ENCODE peak calls at places on chromosomes 6 and 20, in eight cellular contexts. F is HFFc6, J is astrocyte of the spinal cord, B is H54, U is iPS DF 19.7, W is EH, I is type B pancreatic cell, Y is left cardiac atrium. G is an unnamed sample.

GRCh38 chr6:156687875-156688549 is 89.2 kb upstream of the ARID1B start:
- DNase-seq in Y (peak), U (peak), I (no peak), W (peak), B (peak), F (peak), J (peak), G (peak)

GRCh38 chr6:71334768-71335167 is 46.2 kb downstream of the OGFRL1 start:
- DNase-seq in U (no peak), Y (no peak), W (no peak), I (no peak), F (no peak), J (no peak), B (no peak), G (no peak)

GRCh38 chr6:78243519-78243918 is 590.7 kb downstream of the MEI4 start:
- DNase-seq in U (no peak), Y (no peak), B (no peak), J (peak), F (no peak), I (no peak), W (peak), G (peak)

GRCh38 chr20:41052742-41053419 is 24.3 kb downstream of the TOP1 start:
- DNase-seq in W (peak), I (no peak), B (no peak), Y (no peak), U (no peak), J (peak), F (peak), G (peak)

GRCh38 chr6:57324538-57324937 is 7.1 kb downstream of the PRIM2 start:
- DNase-seq in F (no peak), W (peak), U (no peak), I (no peak), J (peak), Y (no peak), B (no peak), G (no peak)

GRCh38 chr6:149566372-149567193 is at the start of gene GINM1:
- DNase-seq in U (no peak), Y (peak), F (peak), J (peak), W (peak), I (no peak), B (peak), G (peak)

GRCh38 chr6:37435816-37436215 is 2.8 kb downstream of the CMTR1 start:
- DNase-seq in F (no peak), U (no peak), Y (no peak), J (peak), B (no peak), I (no peak), W (no peak), G (no peak)

GRCh38 chr6:170393807-170394399 is 87.3 kb downstream of the FAM120B start:
- DNase-seq in B (no peak), J (peak), F (no peak), W (no peak), Y (no peak), I (no peak), U (no peak), G (peak)

GRCh38 chr20:13220194-13220856 is 749 bp upstream of the ISM1 start:
- DNase-seq in I (peak), J (peak), U (peak), Y (peak), F (no peak), B (no peak), W (peak), G (peak)

GRCh38 chr6:865846-866245 is 172.9 kb upstream of the EXOC2 start:
- DNase-seq in Y (no peak), I (no peak), W (no peak), F (no peak), U (no peak), B (no peak), J (no peak), G (no peak)

GRCh38 chr6:16471222-16471784 is 232.9 kb downstream of the GMPR start:
- DNase-seq in J (no peak), W (peak), F (no peak), I (no peak), U (no peak), Y (no peak), B (no peak), G (peak)

GRCh38 chr6:134288538-134289203 is 29.2 kb downstream of the SGK1 start:
- DNase-seq in W (peak), B (no peak), I (no peak), F (peak), U (no peak), Y (no peak), J (peak), G (peak)

GRCh38 chr20:11777861-11778570 is 139.7 kb upstream of the BTBD3 start:
- DNase-seq in I (no peak), F (peak), Y (no peak), W (peak), J (peak), U (no peak), B (no peak), G (peak)

GRCh38 chr6:104633125-104633524 is 226.6 kb downstream of the HACE1 start:
- DNase-seq in F (no peak), I (no peak), U (no peak), Y (no peak), W (peak), B (no peak), J (no peak), G (peak)

GRCh38 chr6:106609699-106610098 is 19.6 kb downstream of the RTN4IP1 start:
- DNase-seq in W (peak), I (no peak), B (no peak), F (no peak), U (no peak), Y (no peak), J (peak), G (peak)

GRCh38 chr20:37640600-37641561 is 52.9 kb upstream of the CTNNBL1 start:
- DNase-seq in I (no peak), J (no peak), Y (no peak), F (no peak), B (no peak), W (peak), U (no peak), G (no peak)

GRCh38 chr20:51650685-51651134 is 108.2 kb upstream of the NFATC2 start:
- DNase-seq in J (peak), I (no peak), B (peak), U (no peak), Y (no peak), F (peak), W (peak), G (peak)

GRCh38 chr6:135935951-135936601 is 84.6 kb downstream of the PDE7B start:
- DNase-seq in J (peak), F (peak), I (no peak), W (peak), U (no peak), Y (peak), B (no peak), G (peak)

GRCh38 chr20:38178065-38178471 is 13.0 kb upstream of the TGM2 start:
- DNase-seq in F (no peak), J (no peak), Y (no peak), W (no peak), B (no peak), I (no peak), U (no peak), G (peak)

GRCh38 chr6:15061176-15061575 is 184.7 kb upstream of the JARID2 start:
- DNase-seq in U (no peak), I (no peak), W (no peak), B (no peak), F (no peak), Y (no peak), J (no peak), G (no peak)

GRCh38 chr6:10745116-10745515 is 2.5 kb upstream of the TMEM14B start:
- DNase-seq in J (no peak), U (no peak), B (no peak), W (no peak), Y (no peak), I (no peak), F (no peak), G (no peak)

GRCh38 chr6:160055378-160055777 is 66.2 kb upstream of the SLC22A1 start:
- DNase-seq in F (no peak), J (no peak), I (no peak), B (no peak), U (no peak), W (no peak), Y (no peak), G (no peak)

GRCh38 chr6:30922447-30922852 is 8.4 kb downstream of the VARS2 start:
- DNase-seq in Y (no peak), I (no peak), U (no peak), W (no peak), F (no peak), B (no peak), J (no peak), G (no peak)

GRCh38 chr6:152313542-152314482 is 323.4 kb downstream of the SYNE1 start:
- DNase-seq in F (peak), J (peak), U (no peak), B (no peak), I (no peak), W (peak), Y (no peak), G (peak)

GRCh38 chr20:8721098-8721497 is 347.8 kb upstream of the PLCB4 start:
- DNase-seq in I (no peak), J (peak), Y (peak), F (peak), W (peak), B (no peak), U (no peak), G (peak)

GRCh38 chr6:98828991-98829411 is 5.4 kb upstream of the POU3F2 start:
- DNase-seq in F (no peak), B (no peak), J (no peak), W (no peak), Y (no peak), I (no peak), U (no peak), G (no peak)

GRCh38 chr20:18666803-18667460 is 79.1 kb downstream of the DTD1 start:
- DNase-seq in F (no peak), B (no peak), Y (no peak), J (no peak), U (no peak), I (no peak), W (no peak), G (no peak)

GRCh38 chr6:7489376-7489775 is 52.1 kb upstream of the DSP start:
- DNase-seq in F (no peak), I (no peak), U (no peak), J (no peak), B (no peak), W (no peak), Y (no peak), G (no peak)

GRCh38 chr20:56411759-56412472 is at the start of gene CASS4:
- DNase-seq in W (peak), I (no peak), U (no peak), F (no peak), Y (peak), J (peak), B (no peak), G (peak)

GRCh38 chr6:115601509-115601908 is 459.2 kb downstream of the FRK start:
- DNase-seq in J (no peak), F (no peak), B (no peak), U (no peak), I (no peak), W (no peak), Y (no peak), G (no peak)

G was measured in iris pigment epithelial cell.